ENCODE peak calls at places on chromosomes 12 and 14, in six cellular contexts. H, G, M, N, X and D are unnamed samples.

GRCh38 chr14:96297000-96297399 is 41.0 kb downstream of the BDKRB1 start:
- DNase-seq in M (no peak), X (peak), N (no peak), G (no peak), H (no peak), D (no peak)

GRCh38 chr12:116726749-116727148 is 11.1 kb downstream of the SPRING1 start:
- DNase-seq in X (no peak), N (peak), H (no peak), G (no peak), M (no peak), D (no peak)

GRCh38 chr12:104632724-104633181 is 176.0 kb downstream of the CHST11 start:
- DNase-seq in G (no peak), H (peak), M (no peak), X (peak), N (no peak), D (no peak)

GRCh38 chr12:7144414-7145120 is 14.4 kb downstream of the CLSTN3 start:
- DNase-seq in N (peak), X (peak), H (peak), M (no peak), G (no peak), D (peak)

GRCh38 chr14:20530771-20531571 is 25.6 kb downstream of the RNASE10 start:
- DNase-seq in X (peak), M (peak), G (peak), N (peak), H (peak), D (peak)

GRCh38 chr14:70069186-70069585 is 119.6 kb downstream of the SLC8A3 start:
- DNase-seq in H (no peak), G (no peak), N (no peak), X (no peak), M (no peak), D (peak)

GRCh38 chr12:72522411-72522810 is 250.2 kb downstream of the TRHDE start:
- DNase-seq in G (no peak), N (no peak), M (no peak), X (peak), H (no peak), D (no peak)

GRCh38 chr14:47675489-47676300 is at the start of gene MDGA2:
- DNase-seq in H (peak), N (peak), X (no peak), G (peak), M (peak), D (no peak)

GRCh38 chr12:54411398-54412241 is 7.4 kb downstream of the ITGA5 start:
- DNase-seq in H (peak), X (peak), N (no peak), G (no peak), M (peak), D (peak)

GRCh38 chr12:46214668-46215429 is 54.0 kb downstream of the SLC38A1 start:
- DNase-seq in G (no peak), M (no peak), H (peak), N (no peak), X (peak), D (no peak)

GRCh38 chr12:91367234-91367849 is 184.7 kb upstream of the DCN start:
- DNase-seq in M (no peak), G (no peak), H (peak), N (peak), X (peak), D (peak)

GRCh38 chr12:60393093-60393492 is 797.3 kb downstream of the SLC16A7 start:
- DNase-seq in X (no peak), G (no peak), M (no peak), H (no peak), N (no peak), D (no peak)

GRCh38 chr12:129535351-129535750 is 368.5 kb downstream of the TMEM132D start:
- DNase-seq in G (no peak), H (no peak), M (no peak), N (no peak), X (no peak), D (no peak)

GRCh38 chr12:78898416-78898815 is 33.8 kb downstream of the SYT1 start:
- DNase-seq in H (no peak), G (no peak), N (no peak), M (no peak), X (no peak), D (peak)

GRCh38 chr12:75908961-75909699 is 122.4 kb downstream of the PHLDA1 start:
- DNase-seq in H (peak), X (peak), G (no peak), N (no peak), M (no peak), D (no peak)

GRCh38 chr14:92325835-92326234 is 2.9 kb downstream of the SLC24A4 start:
- DNase-seq in H (no peak), X (no peak), G (no peak), N (no peak), M (no peak), D (no peak)

GRCh38 chr14:68757618-68758081 is 35.2 kb downstream of the ZFP36L1 start:
- DNase-seq in X (peak), H (peak), N (no peak), G (no peak), M (no peak), D (peak)

GRCh38 chr12:30874455-30875313 is 51.9 kb upstream of the TSPAN11 start:
- DNase-seq in N (peak), X (no peak), G (no peak), M (peak), H (no peak), D (no peak)

GRCh38 chr14:22822619-22823551 is 6.8 kb upstream of the MRPL52 start:
- DNase-seq in M (peak), H (peak), X (peak), N (peak), G (peak), D (peak)
- H3K4ac ChIP-seq in M (no peak), H (peak), X (peak), N (peak), G (no peak), D (peak)

GRCh38 chr14:105089746-105090492 is 24.7 kb upstream of the GPR132 start:
- DNase-seq in G (no peak), M (no peak), H (no peak), N (no peak), X (no peak), D (no peak)

GRCh38 chr14:105092124-105092911 is 27.1 kb upstream of the GPR132 start:
- DNase-seq in M (peak), N (no peak), H (peak), G (no peak), X (no peak), D (peak)

GRCh38 chr14:105092912-105093425 is 27.7 kb upstream of the GPR132 start:
- DNase-seq in X (peak), M (peak), G (no peak), N (no peak), H (peak), D (peak)

GRCh38 chr14:105090493-105091334 is 25.5 kb upstream of the GPR132 start:
- DNase-seq in H (peak), M (peak), G (peak), N (peak), X (peak), D (peak)

GRCh38 chr14:105091335-105092123 is 26.3 kb upstream of the GPR132 start:
- DNase-seq in H (no peak), M (peak), G (no peak), N (no peak), X (no peak), D (peak)
- H3K4ac ChIP-seq in H (peak), M (no peak), G (no peak), N (no peak), X (peak), D (no peak)

GRCh38 chr12:106247731-106248176 is at the start of gene CKAP4:
- DNase-seq in M (peak), X (peak), N (peak), H (peak), G (peak), D (peak)
- H3K4ac ChIP-seq in M (no peak), X (peak), N (peak), H (peak), G (peak), D (peak)

DNA sequence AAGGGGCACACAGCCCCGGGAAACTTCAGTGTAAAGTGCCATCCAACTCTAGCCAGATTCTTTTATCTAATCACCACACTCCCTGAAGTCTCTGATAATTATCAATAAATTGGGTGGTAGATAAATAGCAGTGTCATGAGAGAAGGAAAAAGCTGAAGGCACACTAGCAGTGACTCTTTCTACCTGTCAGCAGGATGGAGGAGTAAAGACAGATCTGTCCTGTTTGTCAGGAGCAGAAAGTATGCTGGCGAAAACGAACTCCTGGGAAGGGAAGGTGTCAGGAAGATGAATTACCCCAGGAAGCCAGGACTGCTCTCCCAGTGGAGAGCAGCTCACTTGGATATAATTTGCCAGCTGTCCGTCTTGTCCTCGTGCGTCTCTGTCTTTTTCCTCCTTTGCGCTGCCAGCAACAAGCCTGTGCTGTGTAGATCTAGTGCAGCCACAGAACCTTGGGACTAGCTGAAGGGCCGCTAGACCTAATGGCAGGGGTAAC is 981.9 kb downstream of the DIO2 start:
- DNase-seq in N (peak), M (no peak), G (no peak), X (peak), H (no peak), D (no peak)
- H3K4ac ChIP-seq in N (no peak), M (no peak), G (no peak), X (no peak), H (no peak), D (no peak)

GRCh38 chr12:47222960-47223847 is 143.4 kb upstream of the AMIGO2 start:
- DNase-seq in M (peak), G (no peak), N (peak), H (peak), X (no peak), D (no peak)
- H3K4ac ChIP-seq in M (no peak), G (no peak), N (peak), H (peak), X (peak), D (peak)

GRCh38 chr12:120650249-120650690 is 9.8 kb downstream of the CABP1 start:
- DNase-seq in N (no peak), X (no peak), H (no peak), G (no peak), M (no peak), D (no peak)

GRCh38 chr12:120653611-120654010 is 13.2 kb downstream of the CABP1 start:
- DNase-seq in G (no peak), X (no peak), N (no peak), M (no peak), H (no peak), D (no peak)

GRCh38 chr12:120649442-120650248 is 9.2 kb downstream of the CABP1 start:
- DNase-seq in N (no peak), G (no peak), X (peak), M (peak), H (no peak), D (no peak)

GRCh38 chr12:120652671-120653435 is 12.4 kb downstream of the CABP1 start:
- DNase-seq in X (no peak), N (no peak), G (no peak), H (no peak), M (no peak), D (no peak)

GRCh38 chr12:120651821-120652220 is 11.4 kb downstream of the CABP1 start:
- DNase-seq in X (peak), G (no peak), H (peak), N (no peak), M (no peak), D (no peak)
- H3K4ac ChIP-seq in X (no peak), G (no peak), H (no peak), N (no peak), M (no peak), D (no peak)

GRCh38 chr14:104437703-104438102 is 141.9 kb upstream of the C14orf180 start:
- DNase-seq in N (no peak), X (no peak), G (no peak), H (no peak), M (no peak), D (no peak)

GRCh38 chr14:104435147-104436046 is 144.2 kb upstream of the C14orf180 start:
- DNase-seq in M (peak), X (no peak), H (no peak), N (no peak), G (no peak), D (no peak)

GRCh38 chr14:104438166-104438887 is 141.2 kb upstream of the C14orf180 start:
- DNase-seq in N (no peak), M (no peak), X (no peak), H (no peak), G (no peak), D (no peak)

GRCh38 chr14:104436047-104436531 is 143.5 kb upstream of the C14orf180 start:
- DNase-seq in N (peak), G (no peak), X (no peak), H (no peak), M (peak), D (no peak)

GRCh38 chr14:104436741-104437701 is 142.5 kb upstream of the C14orf180 start:
- DNase-seq in N (no peak), G (no peak), H (no peak), X (no peak), M (peak), D (no peak)
- H3K4ac ChIP-seq in N (no peak), G (no peak), H (no peak), X (no peak), M (no peak), D (no peak)